ENCODE peak calls at places on chromosomes 3 and 15, in seven cellular contexts. U, G, D, V, K, E and S are unnamed samples.

GRCh38 chr3:186668426-186668825 is 2.6 kb downstream of the HRG start:
- DNase-seq in U (no peak), G (no peak), D (no peak), V (no peak), K (no peak), E (no peak), S (no peak)

GRCh38 chr3:196518999-196519737 is 4.0 kb upstream of the SMCO1 start:
- DNase-seq in U (peak; percentile 54), G (peak; percentile 56), D (peak; percentile 86), V (peak; percentile 86), K (peak; percentile 86), E (peak; percentile 86), S (peak; percentile 40)

GRCh38 chr15:38558714-38559059 is 5.9 kb downstream of the RASGRP1 start:
- DNase-seq in U (no peak), G (no peak), D (no peak), V (peak; percentile 88), K (peak; percentile 7), E (peak; percentile 6), S (no peak)

GRCh38 chr15:98746756-98747155 is 98.4 kb downstream of the IGF1R start:
- DNase-seq in U (no peak), G (no peak), D (no peak), V (no peak), K (no peak), E (no peak), S (no peak)

GRCh38 chr3:132016061-132017041 is 18.5 kb downstream of the CPNE4 start:
- DNase-seq in U (no peak), G (no peak), D (no peak), V (no peak), K (no peak), E (no peak), S (no peak)

GRCh38 chr3:55574671-55575070 is 87.6 kb upstream of the WNT5A start:
- DNase-seq in U (no peak), G (no peak), D (no peak), V (no peak), K (no peak), E (no peak), S (no peak)

GRCh38 chr3:112635674-112636073 is 5.3 kb downstream of the CCDC80 start:
- DNase-seq in U (no peak), G (peak; percentile 60), D (no peak), V (peak; percentile 58), K (no peak), E (no peak), S (no peak)

GRCh38 chr3:124811441-124811840 is 75.7 kb downstream of the ITGB5 start:
- DNase-seq in U (no peak), G (peak; percentile 49), D (no peak), V (peak; percentile 92), K (no peak), E (no peak), S (no peak)

GRCh38 chr15:69657626-69658025 is 205.0 kb downstream of the RPLP1 start:
- DNase-seq in U (no peak), G (no peak), D (no peak), V (no peak), K (no peak), E (no peak), S (no peak)

GRCh38 chr15:57518779-57519410 is 72.8 kb upstream of the MYZAP start:
- DNase-seq in U (peak; percentile 73), G (no peak), D (no peak), V (no peak), K (no peak), E (no peak), S (no peak)

GRCh38 chr3:35987386-35987785 is 348.1 kb downstream of the ARPP21 start:
- DNase-seq in U (no peak), G (no peak), D (no peak), V (no peak), K (no peak), E (no peak), S (no peak)

GRCh38 chr3:21543380-21544075 is 207.5 kb downstream of the ZNF385D start:
- DNase-seq in U (no peak), G (no peak), D (peak; percentile 56), V (no peak), K (no peak), E (no peak), S (no peak)

GRCh38 chr3:69425249-69425648 is 39.4 kb upstream of the FRMD4B start:
- DNase-seq in U (no peak), G (no peak), D (peak; percentile 23), V (no peak), K (peak; percentile 33), E (peak; percentile 51), S (peak; percentile 34)

GRCh38 chr15:85520650-85521049 is 140.2 kb downstream of the AKAP13 start:
- DNase-seq in U (no peak), G (no peak), D (no peak), V (no peak), K (no peak), E (no peak), S (no peak)

GRCh38 chr3:82773207-82773606 is 1011.8 kb upstream of the GBE1 start:
- DNase-seq in U (no peak), G (no peak), D (no peak), V (no peak), K (no peak), E (no peak), S (no peak)

GRCh38 chr15:91922701-91923279 is 69.3 kb downstream of the SLCO3A1 start:
- DNase-seq in U (no peak), G (no peak), D (no peak), V (no peak), K (no peak), E (no peak), S (no peak)

GRCh38 chr3:132783152-132783551 is 60.9 kb upstream of the NPHP3 start:
- DNase-seq in U (no peak), G (no peak), D (peak; percentile 32), V (no peak), K (peak; percentile 26), E (peak; percentile 4), S (no peak)

GRCh38 chr3:59817511-59817910 is 767.7 kb upstream of the CFAP20DC start:
- DNase-seq in U (no peak), G (no peak), D (no peak), V (no peak), K (no peak), E (peak; percentile 18), S (no peak)

GRCh38 chr3:30435950-30436349 is 170.5 kb upstream of the TGFBR2 start:
- DNase-seq in U (no peak), G (no peak), D (no peak), V (no peak), K (no peak), E (no peak), S (no peak)

GRCh38 chr15:85620321-85621044 is 174.2 kb downstream of the KLHL25 start:
- DNase-seq in U (no peak), G (peak; percentile 47), D (no peak), V (peak; percentile 64), K (no peak), E (no peak), S (no peak)

GRCh38 chr3:139695701-139696422 is 18.1 kb upstream of the NMNAT3 start:
- DNase-seq in U (no peak), G (no peak), D (no peak), V (no peak), K (no peak), E (no peak), S (no peak)

GRCh38 chr15:69887018-69887417 is 210.7 kb downstream of the TLE3 start:
- DNase-seq in U (no peak), G (no peak), D (no peak), V (no peak), K (no peak), E (no peak), S (no peak)

GRCh38 chr3:142595141-142595540 is 1.1 kb upstream of the PLS1 start:
- DNase-seq in U (no peak), G (no peak), D (no peak), V (no peak), K (no peak), E (no peak), S (no peak)

GRCh38 chr3:4741404-4742307 is 237.6 kb upstream of the BHLHE40 start:
- DNase-seq in U (peak; percentile 69), G (peak; percentile 79), D (no peak), V (peak; percentile 88), K (no peak), E (peak; percentile 98), S (no peak)

GRCh38 chr15:59453474-59454215 is 15.7 kb downstream of the FAM81A start:
- DNase-seq in U (no peak), G (no peak), D (no peak), V (no peak), K (no peak), E (no peak), S (no peak)

GRCh38 chr15:73295630-73296286 is 73.0 kb downstream of the HCN4 start:
- DNase-seq in U (no peak), G (no peak), D (no peak), V (no peak), K (no peak), E (no peak), S (no peak)

GRCh38 chr15:82553846-82554245 is 13.6 kb upstream of the RPS17 start:
- DNase-seq in U (no peak), G (no peak), D (no peak), V (no peak), K (no peak), E (no peak), S (no peak)

GRCh38 chr3:94285874-94286273 is 223.0 kb downstream of the NSUN3 start:
- DNase-seq in U (no peak), G (no peak), D (no peak), V (no peak), K (peak; percentile 26), E (peak; percentile 65), S (no peak)

GRCh38 chr3:41488501-41488900 is 289.2 kb downstream of the CTNNB1 start:
- DNase-seq in U (no peak), G (no peak), D (no peak), V (no peak), K (no peak), E (no peak), S (no peak)

GRCh38 chr3:17151598-17152373 is 267.0 kb downstream of the PLCL2 start:
- DNase-seq in U (no peak), G (no peak), D (no peak), V (no peak), K (no peak), E (no peak), S (no peak)

GRCh38 chr3:46848271-46849097 is 14.8 kb downstream of the MYL3 start:
- DNase-seq in U (no peak), G (peak; percentile 25), D (peak; percentile 64), V (peak; percentile 95), K (peak; percentile 58), E (peak; percentile 28), S (peak; percentile 45)

GRCh38 chr15:23038741-23039150 is 623 bp downstream of the TUBGCP5 start:
- DNase-seq in U (no peak), G (no peak), D (no peak), V (peak; percentile 73), K (no peak), E (peak; percentile 59), S (no peak)

GRCh38 chr3:108022316-108023150 is 68.3 kb downstream of the CD47 start:
- DNase-seq in U (peak; percentile 74), G (no peak), D (no peak), V (no peak), K (no peak), E (no peak), S (no peak)